ENCODE peak calls at places on chromosomes 13 and 19, in eight cellular contexts. One of them, this sample, is unnamed.

GRCh38 chr13:99916366-99917103 is 55.0 kb downstream of the ZIC5 start:
- DNase-seq in A549: peak; percentile 82
- DNase-seq in mesendoderm: peak; percentile 84
- DNase-seq in fibroblast of lung: peak; percentile 59
- DNase-seq in IMR-90: peak; percentile 71
- DNase-seq in astrocyte: peak; percentile 46
- DNase-seq in PC-3: peak; percentile 69
- DNase-seq in HCT116: peak; percentile 73
- DNase-seq in this sample: peak; percentile 85

GRCh38 chr19:30682576-30683536 is 310.7 kb downstream of the ZNF536 start:
- DNase-seq in A549: peak; percentile 95
- DNase-seq in mesendoderm: peak; percentile 62
- DNase-seq in fibroblast of lung: peak; percentile 72
- DNase-seq in IMR-90: peak; percentile 82
- DNase-seq in astrocyte: peak; percentile 64
- DNase-seq in PC-3: peak; percentile 70
- DNase-seq in HCT116: peak; percentile 12
- DNase-seq in this sample: peak; percentile 77

GRCh38 chr13:27921421-27921960 is 1.7 kb downstream of the PDX1 start:
- DNase-seq in A549: no peak
- DNase-seq in mesendoderm: no peak
- DNase-seq in fibroblast of lung: no peak
- DNase-seq in IMR-90: no peak
- DNase-seq in astrocyte: no peak
- DNase-seq in PC-3: no peak
- DNase-seq in HCT116: no peak
- DNase-seq in this sample: no peak

GRCh38 chr13:110616103-110617101 is 1.1 kb downstream of the NAXD start:
- DNase-seq in A549: peak; percentile 33
- DNase-seq in mesendoderm: peak; percentile 55
- DNase-seq in fibroblast of lung: peak; percentile 63
- DNase-seq in IMR-90: peak; percentile 72
- DNase-seq in astrocyte: peak; percentile 46
- DNase-seq in PC-3: peak; percentile 64
- DNase-seq in HCT116: peak; percentile 27
- DNase-seq in this sample: peak; percentile 66

GRCh38 chr19:45123440-45123850 is 30.5 kb downstream of the PPP1R37 start:
- DNase-seq in A549: no peak
- DNase-seq in mesendoderm: no peak
- DNase-seq in fibroblast of lung: no peak
- DNase-seq in IMR-90: no peak
- DNase-seq in astrocyte: no peak
- DNase-seq in PC-3: peak; percentile 86
- DNase-seq in HCT116: no peak
- DNase-seq in this sample: no peak

GRCh38 chr13:91045351-91046034 is 302.0 kb upstream of the MIR17HG start:
- DNase-seq in A549: peak; percentile 1
- DNase-seq in mesendoderm: peak; percentile 56
- DNase-seq in fibroblast of lung: peak; percentile 9
- DNase-seq in IMR-90: no peak
- DNase-seq in astrocyte: no peak
- DNase-seq in PC-3: peak; percentile 33
- DNase-seq in HCT116: peak; percentile 12
- DNase-seq in this sample: peak; percentile 66

GRCh38 chr19:38059897-38060296 is 152.9 kb downstream of the SIPA1L3 start:
- DNase-seq in A549: no peak
- DNase-seq in mesendoderm: no peak
- DNase-seq in fibroblast of lung: no peak
- DNase-seq in IMR-90: no peak
- DNase-seq in astrocyte: no peak
- DNase-seq in PC-3: no peak
- DNase-seq in HCT116: no peak
- DNase-seq in this sample: peak; percentile 62

GRCh38 chr19:43560687-43561086 is 14.6 kb downstream of the XRCC1 start:
- DNase-seq in A549: peak; percentile 62
- DNase-seq in mesendoderm: peak; percentile 40
- DNase-seq in fibroblast of lung: no peak
- DNase-seq in IMR-90: peak; percentile 52
- DNase-seq in astrocyte: no peak
- DNase-seq in PC-3: no peak
- DNase-seq in HCT116: no peak
- DNase-seq in this sample: no peak

GRCh38 chr13:47983070-47983469 is 18.0 kb downstream of the SUCLA2 start:
- DNase-seq in A549: no peak
- DNase-seq in mesendoderm: no peak
- DNase-seq in fibroblast of lung: no peak
- DNase-seq in IMR-90: no peak
- DNase-seq in astrocyte: no peak
- DNase-seq in PC-3: no peak
- DNase-seq in HCT116: no peak
- DNase-seq in this sample: no peak

GRCh38 chr13:99314640-99315176 is 7.5 kb upstream of the GPR183 start:
- DNase-seq in A549: no peak
- DNase-seq in mesendoderm: no peak
- DNase-seq in fibroblast of lung: peak; percentile 76
- DNase-seq in IMR-90: peak; percentile 28
- DNase-seq in astrocyte: peak; percentile 75
- DNase-seq in PC-3: no peak
- DNase-seq in HCT116: peak; percentile 96
- DNase-seq in this sample: no peak

GRCh38 chr19:46299004-46299509 is 2.2 kb downstream of the HIF3A start:
- DNase-seq in A549: peak; percentile 95
- DNase-seq in mesendoderm: no peak
- DNase-seq in fibroblast of lung: peak; percentile 66
- DNase-seq in IMR-90: peak; percentile 50
- DNase-seq in astrocyte: peak; percentile 41
- DNase-seq in PC-3: peak; percentile 76
- DNase-seq in HCT116: peak; percentile 45
- DNase-seq in this sample: no peak
- H3K4me3 ChIP-seq in A549: peak overlapping the region; percentile 15
- H3K4me3 ChIP-seq in mesendoderm: no peak overlapping the region
- H3K4me3 ChIP-seq in fibroblast of lung: peak overlapping the region; percentile 65
- H3K4me3 ChIP-seq in IMR-90: no peak overlapping the region
- H3K4me3 ChIP-seq in astrocyte: no peak overlapping the region
- H3K4me3 ChIP-seq in PC-3: no peak overlapping the region
- H3K4me3 ChIP-seq in HCT116: peak overlapping the region; percentile 53
- H3K4me3 ChIP-seq in this sample: no peak overlapping the region

DNA sequence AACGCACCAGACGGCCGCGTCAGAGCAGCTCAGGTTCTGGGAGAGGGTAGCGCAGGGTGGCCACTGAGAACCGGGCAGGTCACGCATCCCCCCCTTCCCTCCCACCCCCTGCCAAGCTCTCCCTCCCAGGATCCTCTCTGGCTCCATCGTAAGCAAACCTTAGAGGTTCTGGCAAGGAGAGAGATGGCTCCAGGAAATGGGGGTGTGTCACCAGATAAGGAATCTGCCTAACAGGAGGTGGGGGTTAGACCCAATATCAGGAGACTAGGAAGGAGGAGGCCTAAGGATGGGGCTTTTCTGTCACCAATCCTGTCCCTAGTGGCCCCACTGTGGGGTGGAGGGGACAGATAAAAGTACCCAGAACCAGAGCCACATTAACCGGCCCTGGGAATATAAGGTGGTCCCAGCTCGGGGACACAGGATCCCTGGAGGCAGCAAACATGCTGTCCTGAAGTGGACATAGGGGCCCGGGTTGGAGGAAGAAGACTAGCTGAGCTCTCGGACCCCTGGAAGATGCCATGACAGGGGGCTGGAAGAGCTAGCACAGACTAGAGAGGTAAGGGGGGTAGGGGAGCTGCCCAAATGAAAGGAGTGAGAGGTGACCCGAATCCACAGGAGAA is 1.9 kb downstream of the PPP1R12C start:
- DNase-seq in A549: no peak
- DNase-seq in mesendoderm: peak; percentile 66
- DNase-seq in fibroblast of lung: peak; percentile 49
- DNase-seq in IMR-90: peak; percentile 62
- DNase-seq in astrocyte: peak; percentile 40
- DNase-seq in PC-3: no peak
- DNase-seq in HCT116: no peak
- DNase-seq in this sample: no peak
- H3K27ac ChIP-seq in A549: peak overlapping the region; percentile 94
- H3K27ac ChIP-seq in mesendoderm: no peak overlapping the region
- H3K27ac ChIP-seq in fibroblast of lung: peak overlapping the region; percentile 78
- H3K27ac ChIP-seq in IMR-90: peak overlapping the region; percentile 61
- H3K27ac ChIP-seq in astrocyte: peak overlapping the region; percentile 83
- H3K27ac ChIP-seq in PC-3: no peak overlapping the region
- H3K27ac ChIP-seq in HCT116: peak overlapping the region; percentile 90
- H3K27ac ChIP-seq in this sample: peak overlapping the region; percentile 87

GRCh38 chr19:18939163-18939562 is 1.9 kb downstream of the HOMER3 start:
- DNase-seq in A549: no peak
- DNase-seq in mesendoderm: no peak
- DNase-seq in fibroblast of lung: no peak
- DNase-seq in IMR-90: no peak
- DNase-seq in astrocyte: no peak
- DNase-seq in PC-3: no peak
- DNase-seq in HCT116: no peak
- DNase-seq in this sample: no peak
- H3K4me2 ChIP-seq in A549: peak overlapping the region; percentile 99
- H3K4me2 ChIP-seq in mesendoderm: no peak overlapping the region
- H3K4me2 ChIP-seq in fibroblast of lung: peak overlapping the region; percentile 95
- H3K4me2 ChIP-seq in IMR-90: peak overlapping the region; percentile 91
- H3K4me2 ChIP-seq in astrocyte: peak overlapping the region; percentile 99
- H3K4me2 ChIP-seq in PC-3: peak overlapping the region; percentile 95
- H3K4me2 ChIP-seq in HCT116: peak overlapping the region; percentile 94
- H3K4me2 ChIP-seq in this sample: no peak overlapping the region

GRCh38 chr13:87677043-87677333 is 5.8 kb downstream of the SLITRK5 start:
- DNase-seq in A549: no peak
- DNase-seq in mesendoderm: no peak
- DNase-seq in fibroblast of lung: no peak
- DNase-seq in IMR-90: no peak
- DNase-seq in astrocyte: no peak
- DNase-seq in PC-3: no peak
- DNase-seq in HCT116: no peak
- DNase-seq in this sample: no peak

GRCh38 chr13:87671824-87672603 is 843 bp downstream of the SLITRK5 start:
- DNase-seq in A549: no peak
- DNase-seq in mesendoderm: peak; percentile 31
- DNase-seq in fibroblast of lung: no peak
- DNase-seq in IMR-90: no peak
- DNase-seq in astrocyte: no peak
- DNase-seq in PC-3: no peak
- DNase-seq in HCT116: no peak
- DNase-seq in this sample: no peak

GRCh38 chr13:87676254-87677042 is 5.3 kb downstream of the SLITRK5 start:
- DNase-seq in A549: no peak
- DNase-seq in mesendoderm: peak; percentile 57
- DNase-seq in fibroblast of lung: no peak
- DNase-seq in IMR-90: no peak
- DNase-seq in astrocyte: no peak
- DNase-seq in PC-3: no peak
- DNase-seq in HCT116: no peak
- DNase-seq in this sample: no peak

GRCh38 chr13:87675851-87676250 is 4.7 kb downstream of the SLITRK5 start:
- DNase-seq in A549: no peak
- DNase-seq in mesendoderm: no peak
- DNase-seq in fibroblast of lung: no peak
- DNase-seq in IMR-90: no peak
- DNase-seq in astrocyte: no peak
- DNase-seq in PC-3: no peak
- DNase-seq in HCT116: no peak
- DNase-seq in this sample: no peak

DNA sequence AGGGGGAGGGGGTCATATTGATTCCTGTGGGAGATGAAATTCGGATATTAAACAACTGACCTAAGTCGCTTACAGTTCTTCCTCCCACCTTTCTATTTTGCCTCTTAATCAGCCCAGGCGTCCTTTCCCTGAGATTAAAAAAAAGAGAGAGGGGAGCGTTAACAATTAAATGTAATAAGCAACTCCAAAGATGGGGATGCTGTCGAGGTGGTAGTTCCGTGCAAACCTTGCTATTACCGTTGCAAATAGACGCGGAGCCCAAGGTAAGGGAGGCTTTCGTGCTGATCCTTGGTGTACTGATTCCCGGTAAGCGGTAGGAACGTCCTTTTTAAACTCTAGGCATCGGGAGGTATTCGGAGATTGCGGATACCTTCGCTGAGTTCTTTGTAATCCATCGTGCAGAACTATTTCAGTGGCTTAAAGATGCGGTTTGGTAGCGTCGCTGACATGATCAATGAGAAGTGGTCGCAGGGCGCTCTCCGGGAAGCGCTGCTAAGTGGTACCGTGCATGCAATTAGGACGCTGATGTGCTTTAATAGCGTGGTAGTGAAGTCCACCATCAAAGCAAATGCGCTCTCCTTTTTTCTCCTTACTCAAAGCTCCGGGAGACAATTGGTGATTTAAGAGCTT is 3.1 kb downstream of the SLITRK5 start:
- DNase-seq in A549: no peak
- DNase-seq in mesendoderm: peak; percentile 33
- DNase-seq in fibroblast of lung: no peak
- DNase-seq in IMR-90: no peak
- DNase-seq in astrocyte: no peak
- DNase-seq in PC-3: no peak
- DNase-seq in HCT116: no peak
- DNase-seq in this sample: no peak
- H3K4me3 ChIP-seq in A549: no peak overlapping the region
- H3K4me3 ChIP-seq in mesendoderm: peak overlapping the region; percentile 16
- H3K4me3 ChIP-seq in fibroblast of lung: peak overlapping the region; percentile 71
- H3K4me3 ChIP-seq in IMR-90: no peak overlapping the region
- H3K4me3 ChIP-seq in astrocyte: peak overlapping the region; percentile 67
- H3K4me3 ChIP-seq in PC-3: peak overlapping the region; percentile 75
- H3K4me3 ChIP-seq in HCT116: no peak overlapping the region
- H3K4me3 ChIP-seq in this sample: no peak overlapping the region

GRCh38 chr13:102317593-102317992 is 84.3 kb downstream of the FGF14 start:
- DNase-seq in A549: no peak
- DNase-seq in mesendoderm: peak; percentile 10
- DNase-seq in fibroblast of lung: peak; percentile 61
- DNase-seq in IMR-90: peak; percentile 8
- DNase-seq in astrocyte: peak; percentile 44
- DNase-seq in PC-3: no peak
- DNase-seq in HCT116: no peak
- DNase-seq in this sample: no peak

GRCh38 chr13:102316732-102317131 is 85.1 kb downstream of the FGF14 start:
- DNase-seq in A549: no peak
- DNase-seq in mesendoderm: no peak
- DNase-seq in fibroblast of lung: no peak
- DNase-seq in IMR-90: no peak
- DNase-seq in astrocyte: no peak
- DNase-seq in PC-3: no peak
- DNase-seq in HCT116: no peak
- DNase-seq in this sample: no peak

GRCh38 chr13:102322211-102322610 is 79.6 kb downstream of the FGF14 start:
- DNase-seq in A549: no peak
- DNase-seq in mesendoderm: no peak
- DNase-seq in fibroblast of lung: no peak
- DNase-seq in IMR-90: no peak
- DNase-seq in astrocyte: no peak
- DNase-seq in PC-3: no peak
- DNase-seq in HCT116: no peak
- DNase-seq in this sample: no peak

GRCh38 chr13:102323012-102323411 is 78.8 kb downstream of the FGF14 start:
- DNase-seq in A549: no peak
- DNase-seq in mesendoderm: no peak
- DNase-seq in fibroblast of lung: no peak
- DNase-seq in IMR-90: no peak
- DNase-seq in astrocyte: no peak
- DNase-seq in PC-3: no peak
- DNase-seq in HCT116: no peak
- DNase-seq in this sample: peak; percentile 28

DNA sequence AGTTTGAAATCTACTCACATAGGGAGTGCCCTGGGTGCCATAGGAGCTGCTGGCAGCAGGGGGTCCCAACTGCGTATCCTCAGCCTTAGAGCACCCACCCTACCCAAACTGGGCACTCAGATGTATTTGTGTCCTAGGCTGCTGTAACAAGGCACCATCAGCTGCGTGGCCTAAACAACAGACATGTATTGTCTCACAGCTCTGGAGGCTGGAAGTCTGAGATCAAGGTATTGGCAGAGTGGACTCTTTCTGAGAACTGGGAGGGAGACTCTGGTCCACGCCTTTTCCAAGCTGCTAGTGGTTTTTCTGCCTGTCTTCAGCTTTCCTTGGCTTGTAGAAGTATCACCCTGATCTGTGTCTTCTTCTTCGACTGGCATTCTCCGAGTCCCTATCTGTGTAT is 83.6 kb downstream of the FGF14 start:
- DNase-seq in A549: no peak
- DNase-seq in mesendoderm: no peak
- DNase-seq in fibroblast of lung: no peak
- DNase-seq in IMR-90: no peak
- DNase-seq in astrocyte: no peak
- DNase-seq in PC-3: no peak
- DNase-seq in HCT116: no peak
- DNase-seq in this sample: no peak
- H3K27ac ChIP-seq in A549: no peak overlapping the region
- H3K27ac ChIP-seq in mesendoderm: no peak overlapping the region
- H3K27ac ChIP-seq in fibroblast of lung: no peak overlapping the region
- H3K27ac ChIP-seq in IMR-90: no peak overlapping the region
- H3K27ac ChIP-seq in astrocyte: no peak overlapping the region
- H3K27ac ChIP-seq in PC-3: no peak overlapping the region
- H3K27ac ChIP-seq in HCT116: no peak overlapping the region
- H3K27ac ChIP-seq in this sample: no peak overlapping the region

This sample was measured in Karpas-422.